ENCODE peak calls at places on chromosomes 7 and 10, in five cellular contexts. J, Y, D, F and K are unnamed samples.

GRCh38 chr7:100446040-100446439 is 9.7 kb upstream of the PPP1R35 start:
- DNase-seq in F (no peak), D (no peak), Y (no peak), J (no peak), K (peak; percentile 8)

GRCh38 chr10:72062832-72063702 is 25.3 kb downstream of the SPOCK2 start:
- DNase-seq in F (no peak), D (no peak), Y (no peak), J (no peak), K (no peak)

GRCh38 chr7:139321071-139321745 is 19.9 kb upstream of the FMC1 start:
- DNase-seq in D (no peak), Y (no peak), F (no peak), J (no peak), K (no peak)

GRCh38 chr7:134420509-134421125 is 38.3 kb downstream of the AKR1B1 start:
- DNase-seq in J (no peak), Y (no peak), F (peak; percentile 27), D (no peak), K (no peak)

GRCh38 chr10:63986536-63986935 is 465.3 kb downstream of the REEP3 start:
- DNase-seq in Y (no peak), F (no peak), J (no peak), D (no peak), K (no peak)

GRCh38 chr10:132429281-132430230 is 32.6 kb downstream of the PWWP2B start:
- DNase-seq in J (no peak), F (no peak), D (no peak), Y (no peak), K (no peak)

GRCh38 chr7:88818552-88818951 is 23.0 kb upstream of the TEX47 start:
- DNase-seq in J (no peak), D (no peak), F (no peak), Y (no peak), K (no peak)

GRCh38 chr7:69177941-69178494 is 420.3 kb upstream of the AUTS2 start:
- DNase-seq in J (no peak), F (peak; percentile 73), D (peak; percentile 51), Y (no peak), K (no peak)

GRCh38 chr10:69504576-69505250 is 53.4 kb downstream of the TSPAN15 start:
- DNase-seq in J (no peak), D (no peak), F (no peak), Y (no peak), K (no peak)

GRCh38 chr10:124142960-124143359 is 49.6 kb upstream of the CHST15 start:
- DNase-seq in Y (no peak), J (no peak), D (no peak), F (no peak), K (no peak)

GRCh38 chr10:69181433-69181832 is 1.4 kb downstream of the SUPV3L1 start:
- DNase-seq in D (no peak), F (no peak), J (no peak), Y (no peak), K (no peak)

GRCh38 chr10:98041352-98042043 is 11.1 kb upstream of the CRTAC1 start:
- DNase-seq in Y (no peak), F (peak; percentile 14), J (peak; percentile 44), D (peak; percentile 36), K (peak; percentile 66)

GRCh38 chr10:5297466-5297865 is 67.3 kb upstream of the UCN3 start:
- DNase-seq in J (peak; percentile 30), Y (no peak), F (no peak), D (no peak), K (peak; percentile 64)

GRCh38 chr10:6678211-6678803 is 98.2 kb upstream of the PRKCQ start:
- DNase-seq in D (peak; percentile 27), F (peak; percentile 12), J (peak; percentile 37), Y (no peak), K (peak; percentile 45)